ENCODE peak calls at places on chromosomes 1 and 21, in seven cellular contexts. T is activated T-helper 1 cell treated with anti-CD3 and anti-CD28 coated beads, Interleukin-12 subunit alpha, Interleukin-12 subunit beta, Interleukin-2, Interleukin-4 antibody, amounts not matched to agents 30 ng/mL and 10 ng/mL and 1 ng/mL, durations not matched to agents 14 hours and 24 hours and 36 hours; J is progenitor cell of endocrine pancreas; L is Peyer's patch; F is GM20000; P is left cardiac atrium; Q is fibroblast of villous mesenchyme. S is an unnamed sample.

GRCh38 chr1:50852889-50853288 is 107.2 kb downstream of the FAF1 start:
- DNase-seq in T (no peak), J (no peak), L (no peak), F (no peak), P (no peak), Q (no peak), S (no peak)

GRCh38 chr1:10649484-10650201 is 146.8 kb downstream of the CASZ1 start:
- DNase-seq in T (no peak), J (no peak), L (no peak), F (no peak), P (no peak), Q (no peak), S (no peak)

GRCh38 chr1:216812966-216813365 is 89.7 kb upstream of the ESRRG start:
- DNase-seq in T (no peak), J (no peak), L (no peak), F (no peak), P (no peak), Q (no peak), S (no peak)

GRCh38 chr1:74425669-74426068 is 86.7 kb downstream of the LRRC53 start:
- DNase-seq in T (no peak), J (no peak), L (no peak), F (no peak), P (no peak), Q (no peak), S (no peak)

GRCh38 chr21:44360174-44360573 is 6.8 kb downstream of the TRPM2 start:
- DNase-seq in T (no peak), J (no peak), L (no peak), F (no peak), P (no peak), Q (no peak), S (no peak)

GRCh38 chr1:41358152-41358937 is 2.9 kb upstream of the FOXO6 start:
- DNase-seq in T (no peak), J (no peak), L (peak; percentile 42), F (no peak), P (peak; percentile 58), Q (no peak), S (no peak)

GRCh38 chr21:17527240-17527639 is 14.4 kb downstream of the CXADR start:
- DNase-seq in T (no peak), J (no peak), L (no peak), F (no peak), P (no peak), Q (peak; percentile 48), S (no peak)

GRCh38 chr1:171794085-171794484 is 12.6 kb downstream of the METTL13 start:
- DNase-seq in T (peak; percentile 44), J (no peak), L (no peak), F (no peak), P (no peak), Q (peak; percentile 13), S (no peak)

GRCh38 chr1:18463984-18464664 is 16.6 kb upstream of the KLHDC7A start:
- DNase-seq in T (no peak), J (no peak), L (no peak), F (no peak), P (no peak), Q (no peak), S (no peak)

GRCh38 chr1:100358210-100358609 is 5.9 kb downstream of the CDC14A start:
- DNase-seq in T (no peak), J (no peak), L (no peak), F (no peak), P (no peak), Q (peak; percentile 18), S (no peak)

GRCh38 chr1:11178021-11179015 is 10.8 kb upstream of the ANGPTL7 start:
- DNase-seq in T (no peak), J (no peak), L (no peak), F (no peak), P (no peak), Q (peak; percentile 5), S (no peak)

GRCh38 chr1:114178940-114179339 is 25.3 kb upstream of the SYT6 start:
- DNase-seq in T (no peak), J (no peak), L (no peak), F (no peak), P (no peak), Q (no peak), S (no peak)

S was measured in H1.